ENCODE peak calls at places on chromosomes 12 and 14, in four cellular contexts. One of them, this sample, is unnamed.

GRCh38 chr12:99915251-99916082 is 69.3 kb downstream of the ANKS1B start:
- DNase-seq in HepG2: no peak
- DNase-seq in tibial artery: no peak
- DNase-seq in GM23248: peak; percentile 50
- DNase-seq in this sample: peak; percentile 86

GRCh38 chr12:5581616-5582367 is 149.9 kb downstream of the NTF3 start:
- DNase-seq in HepG2: no peak
- DNase-seq in tibial artery: no peak
- DNase-seq in GM23248: no peak
- DNase-seq in this sample: no peak

GRCh38 chr14:77133718-77134338 is 7.8 kb downstream of the ZDHHC22 start:
- DNase-seq in HepG2: peak; percentile 58
- DNase-seq in tibial artery: no peak
- DNase-seq in GM23248: peak; percentile 67
- DNase-seq in this sample: peak; percentile 63

GRCh38 chr12:86711716-86712115 is 455.5 kb upstream of the MGAT4C start:
- DNase-seq in HepG2: no peak
- DNase-seq in tibial artery: no peak
- DNase-seq in GM23248: no peak
- DNase-seq in this sample: peak; percentile 11

GRCh38 chr12:3255071-3255470 is 177.9 kb downstream of the TSPAN9 start:
- DNase-seq in HepG2: no peak
- DNase-seq in tibial artery: no peak
- DNase-seq in GM23248: no peak
- DNase-seq in this sample: no peak

GRCh38 chr14:53942970-53943750 is 13.5 kb downstream of the BMP4 start:
- DNase-seq in HepG2: peak; percentile 91
- DNase-seq in tibial artery: no peak
- DNase-seq in GM23248: no peak
- DNase-seq in this sample: peak; percentile 53

GRCh38 chr14:91113829-91114078 is at the start of gene DGLUCY:
- DNase-seq in HepG2: no peak
- DNase-seq in tibial artery: peak; percentile 80
- DNase-seq in GM23248: peak; percentile 93
- DNase-seq in this sample: no peak

GRCh38 chr12:49795654-49796105 is 32.5 kb downstream of the NCKAP5L start:
- DNase-seq in HepG2: no peak
- DNase-seq in tibial artery: no peak
- DNase-seq in GM23248: no peak
- DNase-seq in this sample: no peak

GRCh38 chr12:58143498-58143897 is 202.1 kb downstream of the ATP23 start:
- DNase-seq in HepG2: no peak
- DNase-seq in tibial artery: no peak
- DNase-seq in GM23248: no peak
- DNase-seq in this sample: no peak

GRCh38 chr12:81350309-81350708 is 272.4 kb downstream of the ACSS3 start:
- DNase-seq in HepG2: no peak
- DNase-seq in tibial artery: no peak
- DNase-seq in GM23248: no peak
- DNase-seq in this sample: no peak

GRCh38 chr12:132453361-132454133 is 36.4 kb upstream of the FBRSL1 start:
- DNase-seq in HepG2: no peak
- DNase-seq in tibial artery: no peak
- DNase-seq in GM23248: peak; percentile 86
- DNase-seq in this sample: peak; percentile 73

GRCh38 chr14:103846569-103847438 is 571 bp downstream of the PPP1R13B start:
- DNase-seq in HepG2: no peak
- DNase-seq in tibial artery: no peak
- DNase-seq in GM23248: peak; percentile 63
- DNase-seq in this sample: peak; percentile 45

GRCh38 chr12:66149702-66150398 is 19.3 kb upstream of the LLPH start:
- DNase-seq in HepG2: no peak
- DNase-seq in tibial artery: peak; percentile 55
- DNase-seq in GM23248: no peak
- DNase-seq in this sample: peak; percentile 15

GRCh38 chr12:12997734-12998133 is 2.3 kb downstream of the HEBP1 start:
- DNase-seq in HepG2: no peak
- DNase-seq in tibial artery: no peak
- DNase-seq in GM23248: no peak
- DNase-seq in this sample: no peak

GRCh38 chr12:12996235-12996634 is 3.8 kb downstream of the HEBP1 start:
- DNase-seq in HepG2: no peak
- DNase-seq in tibial artery: no peak
- DNase-seq in GM23248: no peak
- DNase-seq in this sample: no peak

GRCh38 chr12:12999959-13000615 is at the start of gene HEBP1:
- DNase-seq in HepG2: peak; percentile 59
- DNase-seq in tibial artery: peak; percentile 93
- DNase-seq in GM23248: peak; percentile 97
- DNase-seq in this sample: peak; percentile 76

GRCh38 chr12:12999276-12999958 is 648 bp downstream of the HEBP1 start:
- DNase-seq in HepG2: peak; percentile 36
- DNase-seq in tibial artery: no peak
- DNase-seq in GM23248: peak; percentile 49
- DNase-seq in this sample: peak; percentile 3

GRCh38 chr12:12998248-12998647 is 1.8 kb downstream of the HEBP1 start:
- DNase-seq in HepG2: no peak
- DNase-seq in tibial artery: no peak
- DNase-seq in GM23248: no peak
- DNase-seq in this sample: no peak
- H3K4me3 ChIP-seq in HepG2: no peak overlapping the region
- H3K4me3 ChIP-seq in tibial artery: no peak overlapping the region
- H3K4me3 ChIP-seq in GM23248: peak overlapping the region; percentile 87
- H3K4me3 ChIP-seq in this sample: peak overlapping the region; percentile 100

GRCh38 chr14:37497422-37497821 is 97.6 kb downstream of the FOXA1 start:
- DNase-seq in HepG2: peak; percentile 65
- DNase-seq in tibial artery: no peak
- DNase-seq in GM23248: no peak
- DNase-seq in this sample: no peak

DNA sequence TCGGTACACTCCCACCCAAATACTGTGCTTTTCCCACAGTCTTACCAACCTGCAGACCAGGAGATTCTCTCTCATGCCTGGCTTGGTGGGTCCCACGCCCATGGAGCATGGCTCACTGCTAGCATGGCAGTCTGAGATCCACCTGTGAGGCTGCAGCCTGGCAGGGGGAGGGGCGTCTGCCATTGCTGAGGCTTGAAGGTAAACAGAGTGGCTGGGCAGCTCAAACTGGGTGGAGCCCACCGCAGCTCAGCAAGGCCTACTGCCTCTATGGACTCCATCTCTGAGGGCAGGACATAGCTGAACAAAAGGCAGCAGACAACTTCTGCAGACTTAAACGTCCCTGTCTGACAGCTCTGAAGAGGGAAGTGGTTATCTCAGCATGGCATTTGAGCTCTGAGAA is 93.2 kb downstream of the FOXA1 start:
- DNase-seq in HepG2: no peak
- DNase-seq in tibial artery: no peak
- DNase-seq in GM23248: no peak
- DNase-seq in this sample: no peak
- H3K4me3 ChIP-seq in HepG2: no peak overlapping the region
- H3K4me3 ChIP-seq in tibial artery: no peak overlapping the region
- H3K4me3 ChIP-seq in GM23248: no peak overlapping the region
- H3K4me3 ChIP-seq in this sample: no peak overlapping the region

DNA sequence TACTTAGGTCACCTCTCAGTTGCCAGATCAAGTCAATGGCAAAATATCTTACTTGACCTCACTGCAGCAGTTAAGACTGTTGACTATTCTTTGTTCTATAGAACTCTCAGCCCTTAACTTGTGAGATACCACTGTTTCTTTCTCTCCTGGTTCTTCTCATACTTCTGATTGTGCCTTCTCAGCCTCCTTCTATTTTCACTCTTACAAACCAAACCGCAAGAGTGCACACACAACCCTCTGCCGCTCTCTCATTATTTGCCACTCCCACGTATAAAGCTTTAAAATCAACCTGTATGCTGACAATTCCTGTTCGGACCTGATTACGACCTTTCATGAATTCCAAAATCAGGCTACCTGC is 4.5 kb downstream of the E2F7 start:
- DNase-seq in HepG2: no peak
- DNase-seq in tibial artery: no peak
- DNase-seq in GM23248: no peak
- DNase-seq in this sample: no peak
- H3K4me3 ChIP-seq in HepG2: no peak overlapping the region
- H3K4me3 ChIP-seq in tibial artery: no peak overlapping the region
- H3K4me3 ChIP-seq in GM23248: no peak overlapping the region
- H3K4me3 ChIP-seq in this sample: no peak overlapping the region

GRCh38 chr14:64501326-64502171 is 2.1 kb downstream of the ZBTB25 start:
- DNase-seq in HepG2: peak; percentile 55
- DNase-seq in tibial artery: peak; percentile 77
- DNase-seq in GM23248: peak; percentile 79
- DNase-seq in this sample: peak; percentile 72
- H3K4me3 ChIP-seq in HepG2: peak overlapping the region; percentile 98
- H3K4me3 ChIP-seq in tibial artery: peak overlapping the region; percentile 68
- H3K4me3 ChIP-seq in GM23248: peak overlapping the region; percentile 91
- H3K4me3 ChIP-seq in this sample: peak overlapping the region; percentile 82

GRCh38 chr14:49640540-49641417 is 5.7 kb upstream of the DNAAF2 start:
- DNase-seq in HepG2: no peak
- DNase-seq in tibial artery: no peak
- DNase-seq in GM23248: no peak
- DNase-seq in this sample: no peak
- H3K4me3 ChIP-seq in HepG2: no peak overlapping the region
- H3K4me3 ChIP-seq in tibial artery: no peak overlapping the region
- H3K4me3 ChIP-seq in GM23248: no peak overlapping the region
- H3K4me3 ChIP-seq in this sample: no peak overlapping the region

GRCh38 chr14:105490318-105490571 is 801 bp upstream of the TEDC1 start:
- DNase-seq in HepG2: no peak
- DNase-seq in tibial artery: no peak
- DNase-seq in GM23248: no peak
- DNase-seq in this sample: no peak
- H3K4me3 ChIP-seq in HepG2: peak overlapping the region; percentile 59
- H3K4me3 ChIP-seq in tibial artery: peak overlapping the region; percentile 63
- H3K4me3 ChIP-seq in GM23248: peak overlapping the region; percentile 77
- H3K4me3 ChIP-seq in this sample: peak overlapping the region; percentile 86